ENCODE peak calls at places on chromosomes 16 and 17, in seven cellular contexts. F is heart right ventricle; T is transverse colon; A is CD8-positive, alpha-beta T cell; L is psoas muscle; G is HFFc6; X is suprapubic skin. H is an unnamed sample.

GRCh38 chr17:44029736-44030135 is 15.0 kb upstream of the TMEM101 start:
- DNase-seq in L (no peak), G (no peak), F (no peak), X (no peak), T (no peak), A (no peak), H (no peak)

GRCh38 chr17:31216053-31216751 is 80.8 kb downstream of the OMG start:
- DNase-seq in T (no peak), F (no peak), X (no peak), L (no peak), A (no peak), G (peak; percentile 94), H (no peak)

GRCh38 chr17:57408064-57408811 is 151.9 kb downstream of the MSI2 start:
- DNase-seq in A (peak; percentile 48), G (no peak), L (no peak), T (peak; percentile 42), X (no peak), F (no peak), H (no peak)

GRCh38 chr16:2467301-2468141 is 3.6 kb upstream of the NTN3 start:
- DNase-seq in T (peak; percentile 66), X (peak; percentile 89), A (peak; percentile 24), G (peak; percentile 46), F (peak; percentile 75), L (peak; percentile 86), H (no peak)

GRCh38 chr17:58007781-58008706 is 998 bp upstream of the SRSF1 start:
- DNase-seq in L (no peak), X (no peak), A (no peak), T (no peak), F (no peak), G (no peak), H (no peak)

GRCh38 chr16:77788196-77789084 is at the start of gene VAT1L:
- DNase-seq in A (no peak), T (no peak), F (peak; percentile 23), L (no peak), X (no peak), G (no peak), H (no peak)

GRCh38 chr17:12256380-12256995 is 235.8 kb downstream of the MAP2K4 start:
- DNase-seq in F (peak; percentile 15), T (peak; percentile 18), L (no peak), A (no peak), X (no peak), G (peak; percentile 66), H (no peak)

GRCh38 chr17:67557921-67558320 is 159.8 kb upstream of the NOL11 start:
- DNase-seq in X (no peak), A (no peak), F (no peak), G (no peak), T (no peak), L (no peak), H (no peak)

GRCh38 chr17:66255112-66255511 is 25.9 kb upstream of the APOH start:
- DNase-seq in T (no peak), L (no peak), G (peak; percentile 68), F (peak; percentile 36), A (peak; percentile 36), X (no peak), H (no peak)

GRCh38 chr17:5591966-5592365 is 7.7 kb upstream of the NLRP1 start:
- DNase-seq in G (no peak), T (no peak), F (no peak), X (no peak), L (no peak), A (no peak), H (no peak)

GRCh38 chr16:27706156-27706705 is 156.3 kb downstream of the KATNIP start:
- DNase-seq in X (peak; percentile 26), T (no peak), A (no peak), F (no peak), G (no peak), L (no peak), H (no peak)

GRCh38 chr16:30949655-30950515 is 1.0 kb downstream of the ORAI3 start:
- DNase-seq in A (peak; percentile 35), T (peak; percentile 84), F (peak; percentile 85), X (peak; percentile 93), G (peak; percentile 77), L (peak; percentile 87), H (no peak)

GRCh38 chr17:7252176-7253043 is at the start of gene ELP5:
- DNase-seq in T (peak; percentile 96), L (peak; percentile 96), A (peak; percentile 87), G (peak; percentile 89), X (peak; percentile 98), F (peak; percentile 97), H (peak; percentile 98)

GRCh38 chr16:84724619-84725307 is 25.0 kb downstream of the USP10 start:
- DNase-seq in F (no peak), T (no peak), G (no peak), A (no peak), L (no peak), X (no peak), H (no peak)

DNA sequence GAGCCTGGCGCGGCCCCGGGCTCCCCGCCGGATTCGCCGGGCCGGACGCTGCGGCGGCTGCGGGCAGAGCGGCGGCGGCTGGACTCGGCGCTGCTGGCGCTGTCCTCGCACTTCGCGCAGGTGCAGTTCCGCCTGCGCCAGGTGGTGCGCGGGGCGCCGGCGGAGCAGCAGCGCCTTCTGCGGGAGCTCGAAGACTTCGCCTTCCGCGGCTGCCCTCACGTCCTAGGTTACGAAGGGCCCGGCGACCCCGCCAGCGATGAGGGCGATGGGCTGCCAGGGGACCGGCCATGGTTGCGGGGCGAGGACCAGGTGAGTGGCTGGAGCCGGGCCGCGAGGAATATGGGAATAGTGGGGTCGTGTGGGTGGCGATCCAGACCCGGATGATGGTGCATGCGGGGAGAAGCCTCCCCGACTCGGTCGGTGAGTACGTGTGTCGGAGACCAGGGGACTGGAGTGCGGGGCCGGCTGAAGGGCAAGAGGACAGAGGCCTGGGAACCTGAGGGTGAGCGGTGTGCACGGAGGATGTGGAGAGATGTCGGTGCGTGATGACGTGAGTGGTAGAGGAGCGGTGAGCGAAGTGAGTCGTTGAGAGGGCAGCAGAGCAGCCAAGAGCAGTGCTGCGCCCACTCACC is 517 bp downstream of the RUNDC1 start:
- DNase-seq in T (peak; percentile 71), F (peak; percentile 27), L (peak; percentile 39), X (no peak), A (peak; percentile 60), G (peak; percentile 43), H (peak; percentile 44)
- TF ChIP-seq CTCF in T (no peak), F (no peak), L (peak; percentile 18), X (peak; percentile 28), A (peak; percentile 50), G (peak; percentile 31), H (peak; percentile 41)

DNA sequence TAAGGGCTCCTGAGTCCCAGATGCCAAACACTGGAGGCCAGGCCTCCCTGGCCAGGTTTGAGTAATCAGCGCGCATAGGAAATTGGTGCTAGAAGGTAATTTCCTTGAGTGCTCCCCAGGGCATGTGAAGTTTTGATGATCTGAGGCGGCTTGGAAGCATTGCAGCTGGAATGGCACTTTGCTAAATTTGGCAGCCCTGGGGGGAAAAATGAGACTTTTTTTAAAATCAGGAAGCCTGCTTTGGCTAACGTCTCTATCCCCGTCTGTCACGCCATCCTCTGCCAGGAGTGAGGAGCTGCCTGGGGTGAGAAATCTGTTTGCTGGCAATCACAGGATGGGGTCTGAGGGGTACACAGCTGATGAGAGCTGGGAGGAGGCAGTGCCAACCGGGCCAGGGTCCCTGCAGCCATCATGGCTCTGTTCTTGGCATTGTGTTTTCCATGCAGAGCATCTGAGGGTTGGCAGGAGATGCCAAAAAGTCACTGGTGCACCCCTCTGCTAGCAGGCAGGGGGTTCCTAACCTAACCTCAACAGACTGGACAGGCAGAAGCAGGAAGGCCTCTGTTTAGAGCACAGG is 2.0 kb downstream of the ABCC12 start:
- DNase-seq in A (no peak), X (no peak), L (no peak), F (no peak), T (no peak), G (no peak), H (no peak)
- TF ChIP-seq CTCF in A (no peak), X (no peak), L (no peak), F (no peak), T (no peak), G (no peak), H (no peak)

GRCh38 chr16:79770244-79771064 is 169.9 kb upstream of the MAF start:
- DNase-seq in A (peak; percentile 40), X (peak; percentile 94), G (no peak), F (peak; percentile 88), L (peak; percentile 90), T (peak; percentile 93), H (peak; percentile 73)

GRCh38 chr16:79772028-79772427 is 171.5 kb upstream of the MAF start:
- DNase-seq in A (no peak), X (no peak), T (peak; percentile 35), L (no peak), F (no peak), G (no peak), H (no peak)

GRCh38 chr16:79777679-79778078 is 177.1 kb upstream of the MAF start:
- DNase-seq in L (no peak), T (no peak), X (no peak), G (no peak), A (no peak), F (no peak), H (no peak)

GRCh38 chr16:79776243-79776884 is 175.8 kb upstream of the MAF start:
- DNase-seq in F (no peak), A (no peak), T (peak; percentile 33), X (peak; percentile 71), L (peak; percentile 35), G (no peak), H (no peak)
- TF ChIP-seq CTCF in F (no peak), A (no peak), T (no peak), X (no peak), L (no peak), G (no peak), H (peak; percentile 16)

DNA sequence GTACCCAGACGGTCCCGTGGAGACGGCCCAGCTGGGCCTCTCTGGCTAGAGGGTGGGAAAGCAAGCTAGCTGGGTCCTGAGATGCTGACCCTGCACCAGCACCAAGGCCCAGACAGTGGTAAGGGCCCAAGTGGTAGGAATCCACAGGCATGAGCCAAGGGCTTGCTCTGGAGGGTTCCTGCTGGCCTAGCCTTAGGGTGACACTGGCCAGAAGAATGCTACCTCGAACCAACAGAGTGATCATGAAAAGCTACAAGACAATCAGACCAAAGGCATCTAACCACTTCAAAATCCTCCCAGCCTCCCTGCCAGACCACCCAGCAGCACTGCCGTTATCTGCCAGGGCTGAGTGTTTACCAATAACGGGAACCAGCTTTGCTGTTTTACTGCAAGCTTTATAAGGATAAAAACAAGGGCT is 13.2 kb downstream of the HIC1 start:
- DNase-seq in X (peak; percentile 71), G (peak; percentile 97), F (no peak), A (no peak), L (peak; percentile 29), T (no peak), H (no peak)
- TF ChIP-seq CTCF in X (no peak), G (peak; percentile 64), F (no peak), A (no peak), L (no peak), T (no peak), H (no peak)

DNA sequence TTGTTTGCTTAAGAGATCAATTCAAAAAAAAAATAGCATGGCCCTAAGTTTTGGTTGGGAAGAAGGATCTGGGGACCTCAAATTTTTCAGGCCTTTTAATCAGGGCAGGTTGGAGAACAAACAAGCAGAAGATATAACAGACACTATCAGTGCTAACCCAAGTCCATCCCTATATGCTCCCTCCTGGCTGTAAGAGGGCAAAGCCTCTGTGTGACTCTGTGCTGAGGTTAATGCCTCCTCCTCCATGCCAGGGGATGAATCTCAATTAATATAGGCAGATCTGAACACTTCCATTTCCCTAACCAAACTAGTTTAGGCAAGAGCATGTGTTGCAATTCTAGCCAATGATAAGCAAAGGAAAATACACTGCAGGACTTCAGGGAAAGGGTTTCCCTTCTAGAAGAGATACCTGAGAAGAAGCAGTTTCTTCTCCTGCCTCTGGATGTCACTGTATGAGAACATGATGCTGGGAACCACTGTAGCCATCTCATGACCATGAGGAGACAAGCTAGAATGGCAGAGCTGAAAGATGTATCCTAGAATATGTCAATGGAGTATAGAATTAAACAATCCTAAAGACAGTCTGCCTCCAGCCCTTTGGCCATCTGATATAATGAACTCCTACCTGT is 76.0 kb downstream of the CHD9NB start:
- DNase-seq in F (peak; percentile 4), G (peak; percentile 28), X (no peak), L (no peak), T (no peak), A (no peak), H (no peak)
- TF ChIP-seq CTCF in F (peak; percentile 42), G (peak; percentile 40), X (no peak), L (peak; percentile 39), T (peak; percentile 21), A (no peak), H (peak; percentile 21)

H was measured in progenitor cell of endocrine pancreas.